ENCODE peak calls at places on chromosome 5, in four cellular contexts. J is kidney epithelial cell; N is stimulated activated CD4-positive, alpha-beta T cell treated with anti-CD3 and anti-CD28 coated beads, Interleukin-15, amount 100 ng/mL, for 1 hour; G is A172. U is an unnamed sample.

GRCh38 chr5:125597338-125597737 is 825.9 kb upstream of the GRAMD2B start:
- DNase-seq in J (no peak), G (peak), N (no peak), U (no peak)

GRCh38 chr5:112276996-112277395 is 142.1 kb downstream of the EPB41L4A start:
- DNase-seq in J (no peak), G (no peak), N (no peak), U (no peak)

GRCh38 chr5:153974131-153974812 is 64.4 kb downstream of the FAM114A2 start:
- DNase-seq in N (no peak), G (peak), J (peak), U (no peak)

GRCh38 chr5:126129431-126129830 is 293.8 kb upstream of the GRAMD2B start:
- DNase-seq in J (no peak), N (no peak), G (no peak), U (no peak)

GRCh38 chr5:103295871-103296270 is 37.3 kb downstream of the MACIR start:
- DNase-seq in G (no peak), J (no peak), N (no peak), U (no peak)

GRCh38 chr5:127076730-127077129 is 3.4 kb upstream of the C5orf63 start:
- DNase-seq in G (no peak), N (no peak), J (no peak), U (no peak)

GRCh38 chr5:9233712-9234111 is 312.2 kb downstream of the SEMA5A start:
- DNase-seq in G (peak), N (no peak), J (no peak), U (peak)

GRCh38 chr5:177496111-177497010 is 1.0 kb downstream of the PDLIM7 start:
- DNase-seq in N (no peak), J (peak), G (peak), U (peak)

GRCh38 chr5:179128041-179128365 is 67.8 kb downstream of the ZNF354C start:
- DNase-seq in N (no peak), J (no peak), G (no peak), U (no peak)

GRCh38 chr5:10319202-10319851 is 11.6 kb upstream of the CMBL start:
- DNase-seq in J (no peak), G (peak), N (no peak), U (no peak)

GRCh38 chr5:92769986-92770385 is 811.0 kb downstream of the NR2F1-AS1 start:
- DNase-seq in N (no peak), J (no peak), G (no peak), U (peak)

GRCh38 chr5:167671176-167671575 is 620.3 kb upstream of the WWC1 start:
- DNase-seq in N (no peak), J (no peak), G (no peak), U (no peak)

GRCh38 chr5:42876375-42876844 is 64.7 kb upstream of the SELENOP start:
- DNase-seq in N (no peak), G (no peak), J (no peak), U (no peak)

GRCh38 chr5:97425511-97425910 is 242.5 kb upstream of the RIOK2 start:
- DNase-seq in N (no peak), G (no peak), J (no peak), U (no peak)

GRCh38 chr5:176536132-176536901 is 885 bp downstream of the RNF44 start:
- DNase-seq in N (peak), J (no peak), G (peak), U (no peak)

GRCh38 chr5:80070338-80071056 is 35.3 kb downstream of the THBS4 start:
- DNase-seq in N (no peak), J (no peak), G (no peak), U (no peak)

GRCh38 chr5:157930710-157931109 is 71.8 kb upstream of the CLINT1 start:
- DNase-seq in N (no peak), G (no peak), J (no peak), U (no peak)

GRCh38 chr5:154368041-154368800 is 77.6 kb upstream of the SAP30L start:
- DNase-seq in J (peak), N (no peak), G (peak), U (peak)

GRCh38 chr5:33367396-33367795 is 73.4 kb upstream of the TARS1 start:
- DNase-seq in N (no peak), J (no peak), G (no peak), U (no peak)

GRCh38 chr5:638501-639252 is 26.5 kb downstream of the CEP72 start:
- DNase-seq in N (no peak), J (no peak), G (no peak), U (no peak)

GRCh38 chr5:5078009-5078897 is 61.9 kb upstream of the ADAMTS16 start:
- DNase-seq in N (no peak), G (no peak), J (no peak), U (no peak)

GRCh38 chr5:51387854-51388320 is 4.6 kb downstream of the ISL1 start:
- DNase-seq in N (no peak), G (no peak), J (no peak), U (no peak)

U was measured in retinal pigment epithelial cell.